ENCODE peak calls at places on chromosomes 5 and 9, in seven cellular contexts. One of them, this sample, is unnamed.

GRCh38 chr9:114050646-114051045 is 27.5 kb downstream of the AMBP start:
- DNase-seq in HCT116: no peak
- DNase-seq in NB4: no peak
- DNase-seq in lower leg skin: no peak
- DNase-seq in ovary: peak
- DNase-seq in heart left ventricle: no peak
- DNase-seq in A549: no peak
- DNase-seq in this sample: no peak

GRCh38 chr9:69719368-69719767 is 40.4 kb downstream of the PTAR1 start:
- DNase-seq in NB4: no peak
- DNase-seq in A549: no peak
- DNase-seq in HCT116: no peak
- DNase-seq in lower leg skin: no peak
- DNase-seq in ovary: no peak
- DNase-seq in heart left ventricle: no peak
- DNase-seq in this sample: no peak

GRCh38 chr5:41871866-41872265 is 1.6 kb upstream of the OXCT1 start:
- DNase-seq in A549: no peak
- DNase-seq in lower leg skin: peak
- DNase-seq in HCT116: no peak
- DNase-seq in ovary: peak
- DNase-seq in heart left ventricle: peak
- DNase-seq in NB4: no peak
- DNase-seq in this sample: peak

GRCh38 chr5:94422819-94423218 is 195.6 kb downstream of the KIAA0825 start:
- DNase-seq in HCT116: peak
- DNase-seq in heart left ventricle: no peak
- DNase-seq in ovary: no peak
- DNase-seq in NB4: peak
- DNase-seq in lower leg skin: no peak
- DNase-seq in A549: no peak
- DNase-seq in this sample: no peak

GRCh38 chr5:95924720-95925119 is 36.9 kb downstream of the ELL2 start:
- DNase-seq in NB4: peak
- DNase-seq in heart left ventricle: no peak
- DNase-seq in lower leg skin: peak
- DNase-seq in HCT116: no peak
- DNase-seq in A549: peak
- DNase-seq in ovary: no peak
- DNase-seq in this sample: no peak

GRCh38 chr5:33936004-33936380 is 194 bp upstream of the RXFP3 start:
- DNase-seq in ovary: peak
- DNase-seq in heart left ventricle: peak
- DNase-seq in NB4: peak
- DNase-seq in lower leg skin: no peak
- DNase-seq in A549: peak
- DNase-seq in HCT116: no peak
- DNase-seq in this sample: peak

GRCh38 chr9:134065720-134066419 is 2.0 kb downstream of the BRD3 start:
- DNase-seq in HCT116: no peak
- DNase-seq in ovary: no peak
- DNase-seq in NB4: peak
- DNase-seq in A549: no peak
- DNase-seq in lower leg skin: no peak
- DNase-seq in heart left ventricle: no peak
- DNase-seq in this sample: no peak

GRCh38 chr9:27157086-27157485 is 48.1 kb downstream of the TEK start:
- DNase-seq in lower leg skin: no peak
- DNase-seq in HCT116: no peak
- DNase-seq in A549: no peak
- DNase-seq in ovary: no peak
- DNase-seq in heart left ventricle: no peak
- DNase-seq in NB4: no peak
- DNase-seq in this sample: no peak

GRCh38 chr9:5832543-5833529 is at the start of gene ERMP1:
- DNase-seq in lower leg skin: peak
- DNase-seq in NB4: peak
- DNase-seq in A549: peak
- DNase-seq in heart left ventricle: peak
- DNase-seq in ovary: peak
- DNase-seq in HCT116: peak
- DNase-seq in this sample: peak

GRCh38 chr5:35924122-35924949 is 14.1 kb downstream of the CAPSL start:
- DNase-seq in ovary: no peak
- DNase-seq in lower leg skin: no peak
- DNase-seq in A549: no peak
- DNase-seq in HCT116: no peak
- DNase-seq in NB4: no peak
- DNase-seq in heart left ventricle: no peak
- DNase-seq in this sample: no peak

GRCh38 chr9:99030082-99030481 is 74.8 kb upstream of the TGFBR1 start:
- DNase-seq in A549: no peak
- DNase-seq in lower leg skin: no peak
- DNase-seq in NB4: peak
- DNase-seq in ovary: no peak
- DNase-seq in HCT116: no peak
- DNase-seq in heart left ventricle: no peak
- DNase-seq in this sample: no peak

GRCh38 chr9:110255417-110256141 is 728 bp downstream of the TXN start:
- DNase-seq in heart left ventricle: peak
- DNase-seq in NB4: peak
- DNase-seq in A549: peak
- DNase-seq in lower leg skin: peak
- DNase-seq in HCT116: no peak
- DNase-seq in ovary: peak
- DNase-seq in this sample: peak

GRCh38 chr5:173242079-173242478 is 7.1 kb upstream of the NKX2-5 start:
- DNase-seq in ovary: no peak
- DNase-seq in NB4: no peak
- DNase-seq in A549: no peak
- DNase-seq in HCT116: no peak
- DNase-seq in lower leg skin: no peak
- DNase-seq in heart left ventricle: no peak
- DNase-seq in this sample: no peak

GRCh38 chr9:37929441-37929895 is 25.5 kb upstream of the SLC25A51 start:
- DNase-seq in A549: no peak
- DNase-seq in ovary: no peak
- DNase-seq in lower leg skin: no peak
- DNase-seq in heart left ventricle: no peak
- DNase-seq in HCT116: peak
- DNase-seq in NB4: peak
- DNase-seq in this sample: peak

GRCh38 chr5:816176-816575 is 31.6 kb upstream of the ZDHHC11B start:
- DNase-seq in lower leg skin: no peak
- DNase-seq in A549: no peak
- DNase-seq in NB4: no peak
- DNase-seq in heart left ventricle: no peak
- DNase-seq in HCT116: no peak
- DNase-seq in ovary: no peak
- DNase-seq in this sample: no peak

GRCh38 chr5:135009736-135010501 is 24.1 kb downstream of the PITX1 start:
- DNase-seq in heart left ventricle: no peak
- DNase-seq in HCT116: no peak
- DNase-seq in ovary: no peak
- DNase-seq in NB4: no peak
- DNase-seq in lower leg skin: peak
- DNase-seq in A549: no peak
- DNase-seq in this sample: no peak

DNA sequence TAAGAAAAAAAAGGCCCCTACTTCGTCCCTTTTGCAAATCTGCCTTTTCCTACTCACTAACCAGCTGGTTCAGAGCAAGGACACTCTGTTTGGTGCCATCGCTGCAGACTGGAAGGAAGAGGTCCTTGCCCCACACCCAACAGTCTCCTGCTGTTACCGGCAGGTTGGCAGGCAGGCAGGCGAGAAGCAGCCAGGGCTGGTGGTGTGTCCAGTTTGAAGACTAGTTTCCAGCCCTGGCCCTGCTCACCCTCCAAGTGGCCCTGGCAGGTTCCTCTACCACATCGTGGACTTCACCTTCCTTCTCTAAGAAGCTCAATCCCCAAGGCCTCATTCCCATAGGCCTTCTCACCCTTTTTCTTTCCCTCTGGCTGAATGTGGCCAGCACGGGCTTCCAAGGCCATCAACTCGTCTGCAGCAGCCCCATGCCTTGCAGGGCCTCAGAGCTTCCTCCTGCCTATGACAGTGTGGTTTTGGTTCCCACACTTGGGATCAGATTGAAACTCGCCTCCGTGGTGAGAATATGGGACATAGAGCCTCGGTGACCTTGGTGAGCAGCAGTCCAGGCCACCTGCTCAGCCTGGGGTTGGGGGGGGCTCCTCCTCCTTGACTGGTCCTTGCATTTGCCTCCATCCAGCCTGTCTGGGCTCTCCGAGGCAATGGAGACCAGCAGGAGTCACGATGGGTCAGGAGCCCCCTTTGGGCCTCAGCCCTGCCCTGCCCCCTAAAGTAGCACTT is 22.9 kb downstream of the TGFBI start:
- DNase-seq in HCT116: no peak
- DNase-seq in NB4: no peak
- DNase-seq in heart left ventricle: no peak
- DNase-seq in ovary: no peak
- DNase-seq in A549: no peak
- DNase-seq in lower leg skin: no peak
- DNase-seq in this sample: no peak
- TF ChIP-seq POLR2A in HCT116: no peak
- TF ChIP-seq POLR2A in NB4: no peak
- TF ChIP-seq POLR2A in heart left ventricle: no peak
- TF ChIP-seq POLR2A in ovary: no peak
- TF ChIP-seq POLR2A in A549: no peak
- TF ChIP-seq POLR2A in lower leg skin: no peak
- TF ChIP-seq POLR2A in this sample: no peak

DNA sequence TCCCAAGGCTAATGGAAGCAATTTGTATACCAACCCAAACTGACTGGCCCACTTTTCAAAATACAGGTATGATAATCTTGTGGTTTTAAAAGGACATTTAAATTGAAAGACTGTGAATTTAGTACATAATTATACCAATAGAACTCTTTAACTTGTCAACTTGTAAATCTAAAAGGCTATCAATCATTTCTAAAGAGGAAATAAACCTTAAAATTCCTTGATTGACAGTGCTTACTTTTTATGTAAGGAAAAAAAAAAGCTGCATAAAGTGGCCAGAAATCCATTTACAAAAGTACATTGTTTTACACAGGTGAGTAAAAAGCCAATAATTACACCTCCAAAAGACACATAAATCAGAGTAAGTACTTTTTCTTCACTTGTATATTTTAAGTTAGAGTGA is 367.4 kb downstream of the EBF1 start:
- DNase-seq in heart left ventricle: no peak
- DNase-seq in HCT116: no peak
- DNase-seq in NB4: no peak
- DNase-seq in ovary: no peak
- DNase-seq in A549: no peak
- DNase-seq in lower leg skin: no peak
- DNase-seq in this sample: no peak
- TF ChIP-seq POLR2A in heart left ventricle: no peak
- TF ChIP-seq POLR2A in HCT116: no peak
- TF ChIP-seq POLR2A in NB4: no peak
- TF ChIP-seq POLR2A in ovary: no peak
- TF ChIP-seq POLR2A in A549: no peak
- TF ChIP-seq POLR2A in lower leg skin: no peak
- TF ChIP-seq POLR2A in this sample: no peak

GRCh38 chr5:93404246-93404645 is 176.8 kb downstream of the NR2F1-AS1 start:
- DNase-seq in A549: no peak
- DNase-seq in ovary: no peak
- DNase-seq in NB4: no peak
- DNase-seq in heart left ventricle: no peak
- DNase-seq in lower leg skin: no peak
- DNase-seq in HCT116: no peak
- DNase-seq in this sample: no peak
- TF ChIP-seq POLR2A in A549: no peak
- TF ChIP-seq POLR2A in ovary: no peak
- TF ChIP-seq POLR2A in NB4: no peak
- TF ChIP-seq POLR2A in heart left ventricle: no peak
- TF ChIP-seq POLR2A in lower leg skin: no peak
- TF ChIP-seq POLR2A in HCT116: no peak
- TF ChIP-seq POLR2A in this sample: no peak

GRCh38 chr5:116575635-116576042 is 1.0 kb upstream of the SEMA6A start:
- DNase-seq in ovary: peak
- DNase-seq in A549: no peak
- DNase-seq in NB4: peak
- DNase-seq in lower leg skin: peak
- DNase-seq in heart left ventricle: peak
- DNase-seq in HCT116: no peak
- DNase-seq in this sample: no peak

GRCh38 chr5:116573617-116574431 is 799 bp downstream of the SEMA6A start:
- DNase-seq in HCT116: no peak
- DNase-seq in A549: peak
- DNase-seq in ovary: peak
- DNase-seq in NB4: no peak
- DNase-seq in lower leg skin: no peak
- DNase-seq in heart left ventricle: peak
- DNase-seq in this sample: no peak

GRCh38 chr5:116574682-116575634 is at the start of gene SEMA6A:
- DNase-seq in A549: peak
- DNase-seq in lower leg skin: peak
- DNase-seq in HCT116: peak
- DNase-seq in heart left ventricle: peak
- DNase-seq in ovary: peak
- DNase-seq in NB4: peak
- DNase-seq in this sample: peak

GRCh38 chr5:116577064-116577788 is 2.6 kb upstream of the SEMA6A start:
- DNase-seq in heart left ventricle: no peak
- DNase-seq in ovary: no peak
- DNase-seq in HCT116: no peak
- DNase-seq in NB4: peak
- DNase-seq in lower leg skin: no peak
- DNase-seq in A549: no peak
- DNase-seq in this sample: no peak

GRCh38 chr5:116576043-116576713 is 1.6 kb upstream of the SEMA6A start:
- DNase-seq in ovary: peak
- DNase-seq in A549: peak
- DNase-seq in heart left ventricle: peak
- DNase-seq in lower leg skin: peak
- DNase-seq in HCT116: peak
- DNase-seq in NB4: peak
- DNase-seq in this sample: peak
- TF ChIP-seq POLR2A in ovary: no peak
- TF ChIP-seq POLR2A in A549: no peak
- TF ChIP-seq POLR2A in heart left ventricle: no peak
- TF ChIP-seq POLR2A in lower leg skin: no peak
- TF ChIP-seq POLR2A in HCT116: no peak
- TF ChIP-seq POLR2A in NB4: no peak
- TF ChIP-seq POLR2A in this sample: no peak

GRCh38 chr9:36011379-36011778 is 25.3 kb upstream of the RECK start:
- DNase-seq in HCT116: no peak
- DNase-seq in A549: no peak
- DNase-seq in NB4: no peak
- DNase-seq in heart left ventricle: no peak
- DNase-seq in ovary: no peak
- DNase-seq in lower leg skin: no peak
- DNase-seq in this sample: no peak
- TF ChIP-seq POLR2A in HCT116: no peak
- TF ChIP-seq POLR2A in A549: no peak
- TF ChIP-seq POLR2A in NB4: no peak
- TF ChIP-seq POLR2A in heart left ventricle: no peak
- TF ChIP-seq POLR2A in ovary: no peak
- TF ChIP-seq POLR2A in lower leg skin: no peak
- TF ChIP-seq POLR2A in this sample: no peak